ENCODE peak calls at places on chromosomes 7 and 10, in five cellular contexts. J is MM.1S, X is hepatocyte, D is GM23248, N is OCI-LY7. S is an unnamed sample.

GRCh38 chr10:100184426-100185219 is 1.2 kb downstream of the ERLIN1 start:
- DNase-seq in N (peak), D (peak), X (peak), J (peak), S (peak)

GRCh38 chr10:72124984-72125383 is 36.6 kb upstream of the SPOCK2 start:
- DNase-seq in X (no peak), J (no peak), D (peak), N (no peak), S (no peak)

GRCh38 chr7:43735802-43736603 is 6.7 kb upstream of the COA1 start:
- DNase-seq in J (no peak), D (no peak), N (no peak), X (peak), S (no peak)

GRCh38 chr10:37700886-37701780 is 156.3 kb downstream of the ZNF248 start:
- DNase-seq in N (no peak), X (no peak), J (peak), D (no peak), S (no peak)

GRCh38 chr10:31618541-31619291 is 299.7 kb downstream of the ZEB1 start:
- DNase-seq in X (no peak), J (no peak), D (peak), N (no peak), S (no peak)

GRCh38 chr10:132740542-132741066 is 45.3 kb downstream of the NKX6-2 start:
- DNase-seq in J (no peak), D (no peak), N (no peak), X (no peak), S (no peak)

GRCh38 chr10:63260103-63260859 is 127.2 kb downstream of the NRBF2 start:
- DNase-seq in X (no peak), N (no peak), J (no peak), D (no peak), S (no peak)

GRCh38 chr7:7642081-7642480 is 1.5 kb downstream of the UMAD1 start:
- DNase-seq in X (peak), D (no peak), J (no peak), N (peak), S (no peak)

GRCh38 chr7:157250605-157251228 is 86.1 kb upstream of the DNAJB6 start:
- DNase-seq in N (peak), D (peak), J (peak), X (peak), S (peak)

GRCh38 chr7:90648107-90648506 is 52.0 kb downstream of the CDK14 start:
- DNase-seq in D (no peak), J (no peak), N (no peak), X (no peak), S (no peak)

GRCh38 chr7:149870701-149871483 is 2.9 kb upstream of the ATP6V0E2 start:
- DNase-seq in D (no peak), X (no peak), J (no peak), N (no peak), S (no peak)

GRCh38 chr10:59887972-59888640 is 18.2 kb downstream of the CCDC6 start:
- DNase-seq in X (no peak), J (no peak), D (no peak), N (no peak), S (no peak)

GRCh38 chr7:36015733-36016132 is 137.3 kb upstream of the EEPD1 start:
- DNase-seq in J (no peak), X (no peak), N (no peak), D (peak), S (no peak)

GRCh38 chr7:34034728-34035127 is 129.4 kb downstream of the BMPER start:
- DNase-seq in J (no peak), X (no peak), D (no peak), N (no peak), S (no peak)

GRCh38 chr7:131074043-131074442 is 253.6 kb upstream of the MKLN1 start:
- DNase-seq in X (no peak), N (no peak), D (no peak), J (no peak), S (no peak)

GRCh38 chr7:54860003-54860775 is 101.2 kb upstream of the SEC61G start:
- DNase-seq in X (no peak), N (no peak), D (peak), J (no peak), S (no peak)

GRCh38 chr7:152015600-152015999 is 9.9 kb upstream of the GALNT11 start:
- DNase-seq in J (no peak), N (no peak), D (no peak), X (no peak), S (no peak)
- TF ChIP-seq EZH2phosphoT487 in J (no peak), N (no peak), D (no peak), X (no peak), S (no peak)

GRCh38 chr10:121596668-121597503 is 1.4 kb downstream of the FGFR2 start:
- DNase-seq in D (peak), X (peak), N (no peak), J (no peak), S (peak)
- TF ChIP-seq EZH2phosphoT487 in D (no peak), X (no peak), N (no peak), J (no peak), S (no peak)

DNA sequence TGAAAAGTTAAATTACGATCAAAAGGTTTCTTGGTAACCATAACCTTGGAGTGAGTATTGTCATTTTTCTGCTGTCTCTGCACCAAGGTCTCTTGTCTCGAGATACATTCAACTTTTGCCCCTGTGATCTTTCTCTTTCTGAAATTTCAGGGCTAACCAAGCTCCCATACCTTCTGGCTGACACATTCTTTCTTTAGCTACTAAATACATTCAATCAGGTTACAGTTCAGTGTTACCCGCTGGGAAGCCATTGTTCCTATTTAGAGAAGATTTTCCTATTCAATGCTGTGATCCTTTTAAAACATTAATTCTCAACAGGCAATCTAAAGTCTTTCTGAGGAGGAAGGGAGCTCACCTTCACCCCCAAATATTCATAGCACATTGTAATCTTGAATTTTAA is 22.9 kb upstream of the DMTF1 start:
- DNase-seq in N (no peak), J (no peak), X (no peak), D (no peak), S (peak)
- TF ChIP-seq EZH2phosphoT487 in N (no peak), J (no peak), X (no peak), D (no peak), S (no peak)

GRCh38 chr10:131700506-131700905 is 200.3 kb upstream of the PPP2R2D start:
- DNase-seq in J (no peak), N (no peak), X (no peak), D (no peak), S (no peak)

GRCh38 chr10:131700032-131700431 is 200.8 kb upstream of the PPP2R2D start:
- DNase-seq in X (no peak), J (no peak), D (no peak), N (no peak), S (no peak)

GRCh38 chr10:131702521-131703356 is 198.1 kb upstream of the PPP2R2D start:
- DNase-seq in J (no peak), D (no peak), X (no peak), N (no peak), S (no peak)

GRCh38 chr10:131703527-131703926 is 197.3 kb upstream of the PPP2R2D start:
- DNase-seq in D (no peak), N (no peak), X (no peak), J (no peak), S (no peak)

GRCh38 chr10:131701131-131701947 is 199.5 kb upstream of the PPP2R2D start:
- DNase-seq in N (no peak), D (no peak), X (no peak), J (no peak), S (no peak)
- TF ChIP-seq EZH2phosphoT487 in N (no peak), D (no peak), X (no peak), J (no peak), S (no peak)

GRCh38 chr7:76165973-76166403 is 35.7 kb upstream of the SRRM3 start:
- DNase-seq in D (no peak), J (no peak), N (no peak), X (no peak), S (no peak)
- TF ChIP-seq EZH2phosphoT487 in D (no peak), J (no peak), N (no peak), X (no peak), S (no peak)

GRCh38 chr7:111339006-111339405 is 223.3 kb downstream of the IMMP2L start:
- DNase-seq in N (no peak), X (no peak), D (no peak), J (no peak), S (no peak)

DNA sequence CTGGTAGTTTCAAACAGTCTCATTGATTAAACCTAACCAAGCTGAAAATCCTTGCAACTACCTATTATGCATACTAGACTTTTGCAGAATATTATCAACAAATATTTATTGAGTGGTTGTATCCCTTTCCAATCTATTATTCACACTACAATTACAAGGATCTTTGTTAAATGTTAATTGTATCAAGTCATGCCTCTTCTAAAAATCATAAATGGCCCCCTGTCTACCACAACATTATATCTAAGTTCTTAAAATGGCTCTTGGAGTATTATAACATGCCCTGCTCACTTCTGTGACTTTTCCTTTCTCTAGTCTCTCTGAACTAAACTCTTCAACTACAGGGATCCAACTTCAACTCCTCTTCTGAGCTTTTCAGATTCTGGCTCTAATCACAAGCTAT is 219.3 kb downstream of the IMMP2L start:
- DNase-seq in N (no peak), D (no peak), X (no peak), J (no peak), S (no peak)
- TF ChIP-seq EZH2phosphoT487 in N (no peak), D (no peak), X (no peak), J (no peak), S (no peak)

DNA sequence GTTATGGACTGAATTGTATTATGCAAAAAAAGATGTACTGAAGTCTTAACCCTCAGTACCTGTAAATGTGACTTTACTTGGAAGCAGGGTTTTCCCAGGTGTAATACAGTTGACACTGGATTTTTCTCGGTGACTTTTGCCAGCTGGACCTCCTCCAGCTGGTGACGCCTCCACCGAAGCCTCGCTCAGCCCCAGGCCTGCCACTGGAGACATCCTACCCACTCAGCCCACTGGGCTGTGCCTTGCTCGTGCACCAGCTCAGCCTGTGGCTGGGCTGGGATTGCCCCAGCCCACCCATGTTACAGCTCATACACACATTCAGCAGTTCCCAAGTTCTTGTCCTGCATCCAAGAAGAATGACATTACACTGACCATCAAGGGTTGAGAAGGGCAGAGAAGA is 42.4 kb upstream of the GPR22 start:
- DNase-seq in X (no peak), J (no peak), N (no peak), D (no peak), S (no peak)
- TF ChIP-seq EZH2phosphoT487 in X (no peak), J (no peak), N (no peak), D (no peak), S (no peak)

DNA sequence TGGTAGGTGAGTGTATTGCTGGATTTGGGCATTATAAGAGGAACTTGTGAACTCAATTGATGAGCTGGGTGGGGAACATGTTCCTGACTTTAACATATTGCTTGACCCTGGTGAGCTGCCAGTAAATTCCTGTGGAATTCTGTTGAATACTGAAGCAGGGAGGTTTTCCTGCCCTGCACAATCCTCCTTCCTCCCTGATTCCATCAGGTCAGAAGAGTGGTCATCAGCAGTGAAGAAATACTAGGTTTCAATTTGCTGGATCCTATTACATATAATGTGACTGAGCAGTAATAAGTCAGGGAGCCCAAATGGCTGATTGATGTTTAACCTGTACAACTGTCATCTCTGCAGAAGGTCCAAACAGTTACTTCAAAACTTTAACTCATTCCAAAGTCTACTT is 581.2 kb downstream of the SUGCT start:
- DNase-seq in J (no peak), N (no peak), D (peak), X (no peak), S (no peak)
- TF ChIP-seq EZH2phosphoT487 in J (no peak), N (no peak), D (no peak), X (no peak), S (no peak)

GRCh38 chr10:73590881-73591577 is at the start of gene USP54:
- DNase-seq in D (peak), J (no peak), N (peak), X (peak), S (peak)
- TF ChIP-seq EZH2phosphoT487 in D (no peak), J (no peak), N (no peak), X (no peak), S (no peak)

S was measured in neural progenitor cell.